ENCODE peak calls at places on chromosomes 3 and 15, in four cellular contexts. G, V, A and O are unnamed samples. For H3K4me1, the result is how much of the 10 kb centered on the place peaks cover.

GRCh38 chr3:173397161-173398110 is at the start of gene NLGN1:
- DNase-seq in V (peak), A (peak), G (peak), O (peak)

GRCh38 chr15:101329867-101330380 is 34.9 kb upstream of the SNRPA1 start:
- DNase-seq in G (no peak), V (no peak), A (no peak), O (no peak)

GRCh38 chr3:195907730-195908438 is 467 bp downstream of the TNK2 start:
- DNase-seq in G (peak), A (peak), V (no peak), O (peak)

GRCh38 chr15:57565326-57565725 is 26.4 kb upstream of the MYZAP start:
- DNase-seq in G (no peak), A (no peak), V (peak), O (no peak)

GRCh38 chr3:150727653-150728502 is 24.2 kb upstream of the ERICH6 start:
- DNase-seq in V (no peak), A (no peak), G (peak), O (peak)

GRCh38 chr15:83837946-83838571 is 184.1 kb downstream of the ADAMTSL3 start:
- DNase-seq in G (peak), V (peak), A (peak), O (peak)

GRCh38 chr3:177733936-177734335 is 536.7 kb upstream of the TBL1XR1 start:
- DNase-seq in A (no peak), V (no peak), G (no peak), O (no peak)

GRCh38 chr3:46193436-46193835 is 14.7 kb downstream of the CCR1 start:
- DNase-seq in V (no peak), G (no peak), A (no peak), O (no peak)

GRCh38 chr3:150005243-150006102 is 34.8 kb upstream of the PFN2 start:
- DNase-seq in G (no peak), A (no peak), V (peak), O (no peak)

GRCh38 chr3:140505256-140505655 is 172.6 kb upstream of the TRIM42 start:
- DNase-seq in V (no peak), A (no peak), G (no peak), O (no peak)

GRCh38 chr3:197814372-197814771 is 23.3 kb downstream of the LRCH3 start:
- DNase-seq in V (no peak), A (no peak), G (no peak), O (no peak)

GRCh38 chr15:60648928-60649679 is 170.2 kb upstream of the ICE2 start:
- DNase-seq in V (no peak), A (no peak), G (no peak), O (no peak)

GRCh38 chr3:13749063-13749764 is 130.7 kb downstream of the WNT7A start:
- DNase-seq in V (no peak), A (no peak), G (no peak), O (no peak)

GRCh38 chr3:185717121-185717520 is 107.7 kb downstream of the IGF2BP2 start:
- DNase-seq in A (no peak), G (no peak), V (peak), O (no peak)

GRCh38 chr3:51371943-51372557 is 13.0 kb upstream of the MANF start:
- DNase-seq in V (peak), A (no peak), G (peak), O (peak)

GRCh38 chr15:57919754-57920153 is 145.8 kb downstream of the ALDH1A2 start:
- DNase-seq in V (no peak), A (no peak), G (no peak), O (no peak)

GRCh38 chr15:82951472-82952155 is 906 bp downstream of the HOMER2 start:
- DNase-seq in V (no peak), G (no peak), A (no peak), O (no peak)

GRCh38 chr3:48562367-48563095 is 1.1 kb downstream of the UCN2 start:
- DNase-seq in V (no peak), G (no peak), A (no peak), O (no peak)

GRCh38 chr3:43688245-43688650 is 2.5 kb upstream of the ABHD5 start:
- DNase-seq in A (no peak), V (no peak), G (no peak), O (no peak)

GRCh38 chr3:148794357-148794756 is 33.3 kb upstream of the CPB1 start:
- DNase-seq in V (no peak), G (no peak), A (no peak), O (no peak)

GRCh38 chr3:125125822-125126245 is 70.0 kb upstream of the HEG1 start:
- DNase-seq in V (peak), G (peak), A (no peak), O (peak)

GRCh38 chr3:177633671-177634207 is 436.5 kb upstream of the TBL1XR1 start:
- DNase-seq in V (peak), G (no peak), A (no peak), O (no peak)

GRCh38 chr3:37779289-37780152 is 82.2 kb upstream of the CTDSPL start:
- DNase-seq in V (peak), G (peak), A (no peak), O (peak)

GRCh38 chr3:101803152-101803782 is 24.3 kb downstream of the NXPE3 start:
- DNase-seq in G (peak), V (peak), A (no peak), O (no peak)

GRCh38 chr3:17384567-17385296 is 357.7 kb downstream of the TBC1D5 start:
- DNase-seq in A (no peak), G (no peak), V (peak), O (no peak)

GRCh38 chr3:10280177-10280529 is 12.6 kb downstream of the GHRL start:
- DNase-seq in V (no peak), G (no peak), A (no peak), O (no peak)

GRCh38 chr3:178389258-178389657 is 147.0 kb upstream of the KCNMB2 start:
- DNase-seq in V (no peak), A (no peak), G (no peak), O (no peak)

GRCh38 chr3:15630646-15631350 is 29.3 kb downstream of the BTD start:
- DNase-seq in G (no peak), V (peak), A (no peak), O (no peak)

GRCh38 chr3:99910752-99911151 is 93.1 kb downstream of the CMSS1 start:
- DNase-seq in V (no peak), G (no peak), A (no peak), O (no peak)

GRCh38 chr3:137647179-137647578 is 116.9 kb upstream of the SOX14 start:
- DNase-seq in A (no peak), V (no peak), G (no peak), O (no peak)

GRCh38 chr15:90126022-90126421 is 23.8 kb upstream of the IDH2 start:
- DNase-seq in V (no peak), A (no peak), G (peak), O (no peak)

DNA sequence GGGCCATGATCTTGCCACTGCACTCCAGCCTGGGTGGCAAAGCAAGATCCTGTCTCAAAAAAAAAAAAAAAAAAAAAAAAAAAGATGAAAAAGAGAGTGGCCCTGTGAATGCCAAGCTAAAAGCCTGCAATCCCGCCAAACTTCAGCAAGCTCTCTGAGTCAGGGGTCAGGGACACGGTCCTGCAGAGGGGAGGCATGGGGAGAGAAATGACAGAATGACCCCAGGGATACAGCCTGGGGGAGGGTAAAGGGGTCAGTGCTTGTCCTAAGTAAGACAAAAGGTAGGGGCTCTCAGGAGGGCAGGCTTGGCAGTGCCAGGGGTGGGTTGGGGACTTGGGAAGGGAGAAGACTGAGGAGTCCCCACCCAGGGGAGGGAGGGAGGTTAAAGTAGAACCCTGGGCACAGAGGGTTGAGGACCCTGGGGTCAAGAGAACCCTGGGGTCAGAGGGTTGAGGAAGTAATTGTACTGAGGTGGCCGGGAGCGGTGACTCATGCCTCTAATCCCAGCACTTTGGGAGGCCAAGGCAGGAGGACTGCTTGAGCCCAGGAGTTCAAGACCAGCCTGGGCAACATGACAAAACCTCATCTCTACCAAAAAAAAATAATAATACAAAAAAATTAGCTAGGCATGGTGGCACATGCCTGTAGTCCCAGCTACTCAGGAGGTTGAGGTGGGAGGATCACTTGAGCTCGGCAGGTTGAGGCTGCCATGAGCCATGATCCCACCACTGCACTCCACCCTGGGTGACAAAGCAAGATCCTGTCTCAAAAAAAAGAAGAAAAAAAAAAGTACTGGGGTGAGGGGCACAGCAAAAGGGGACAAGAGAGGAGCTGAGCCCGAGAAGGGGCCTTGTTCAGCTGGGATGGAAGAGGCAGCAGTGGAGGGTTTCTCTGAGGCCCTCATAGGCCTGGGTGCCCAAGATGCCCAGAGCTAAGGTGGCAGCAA is 5.2 kb upstream of the SEMA3B start:
- DNase-seq in G (no peak), V (no peak), A (no peak), O (peak)
- H3K4me1 ChIP-seq in G (half or more), V (half or more), A (half or more), O (half or more)

DNA sequence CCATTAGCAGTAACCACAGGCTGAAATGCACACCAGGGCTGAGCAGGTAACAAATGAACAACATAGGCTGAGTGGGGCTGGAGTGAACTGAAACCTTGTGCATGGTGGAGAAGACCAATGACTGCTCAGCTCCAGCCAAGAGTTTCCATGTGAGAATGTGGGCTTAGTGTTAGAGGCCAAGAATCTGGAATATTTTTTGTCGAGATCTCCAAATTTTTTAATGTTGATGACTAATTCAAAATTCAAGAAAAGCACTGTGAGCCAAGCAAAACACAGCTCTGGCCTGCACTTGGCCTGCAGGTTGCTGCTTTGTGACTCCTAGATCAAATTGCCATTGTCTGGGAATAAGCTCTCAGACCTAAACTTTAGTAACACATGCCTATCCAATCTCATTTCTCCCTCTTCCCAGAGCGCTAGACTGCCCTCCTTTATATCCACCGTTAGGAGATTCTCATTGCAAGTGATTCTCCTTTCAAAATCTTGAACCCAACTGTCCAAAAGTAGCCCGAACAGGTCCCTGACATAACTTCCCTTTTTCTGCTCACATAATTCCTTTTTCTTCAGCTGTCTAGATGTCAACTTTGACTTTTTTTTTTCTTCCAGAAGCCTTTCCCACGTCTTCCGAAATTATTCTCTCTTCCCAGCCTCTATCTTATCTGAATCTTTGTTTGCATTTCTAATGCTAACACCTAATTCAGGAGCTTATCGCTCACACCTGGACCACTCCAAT is 7.5 kb downstream of the SQOR start:
- DNase-seq in A (no peak), G (no peak), V (peak), O (peak)
- H3K4me1 ChIP-seq in A (under half), G (half or more), V (under half), O (half or more)

GRCh38 chr3:73449774-73450173 is 175.0 kb downstream of the PDZRN3 start:
- DNase-seq in V (no peak), G (no peak), A (no peak), O (no peak)
- H3K4me1 ChIP-seq in V (under half), G (under half), A (under half), O (under half)

GRCh38 chr3:61807865-61808276 is 246.5 kb downstream of the PTPRG start:
- DNase-seq in V (peak), G (no peak), A (no peak), O (no peak)

GRCh38 chr3:61808526-61808925 is 247.2 kb downstream of the PTPRG start:
- DNase-seq in G (no peak), A (peak), V (no peak), O (peak)

GRCh38 chr3:61809879-61810278 is 248.5 kb downstream of the PTPRG start:
- DNase-seq in G (no peak), V (no peak), A (peak), O (peak)

GRCh38 chr3:61810953-61811497 is 249.7 kb downstream of the PTPRG start:
- DNase-seq in G (no peak), V (no peak), A (no peak), O (no peak)

GRCh38 chr3:61808999-61809398 is 247.6 kb downstream of the PTPRG start:
- DNase-seq in V (no peak), A (no peak), G (no peak), O (no peak)
- H3K4me1 ChIP-seq in V (under half), A (half or more), G (under half), O (half or more)

DNA sequence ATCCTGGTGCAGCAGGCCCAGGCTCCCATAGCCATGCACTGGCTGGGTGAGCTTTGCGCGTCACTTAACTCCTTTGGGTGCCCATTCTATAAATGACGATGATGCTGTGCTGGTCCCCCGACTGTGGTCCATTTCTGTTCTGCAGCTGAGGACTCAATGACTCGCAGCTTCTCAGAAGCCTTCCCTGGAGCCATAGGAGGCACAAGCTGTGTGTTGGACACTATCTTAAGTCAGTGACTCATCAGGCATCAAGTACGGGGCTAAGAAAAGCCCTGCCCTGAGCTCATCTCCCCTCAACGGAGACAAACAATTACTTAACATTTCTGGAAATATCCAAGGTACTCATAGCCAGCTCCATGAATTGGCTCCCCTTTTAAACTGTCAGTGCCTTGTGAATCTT is 13.8 kb upstream of the MUSTN1 start:
- DNase-seq in G (no peak), V (peak), A (no peak), O (no peak)
- H3K4me1 ChIP-seq in G (under half), V (under half), A (under half), O (under half)

GRCh38 chr3:31980530-31981205 is 394 bp downstream of the OSBPL10 start:
- DNase-seq in G (peak), A (peak), V (peak), O (peak)

GRCh38 chr3:31976302-31976701 is 4.8 kb downstream of the OSBPL10 start:
- DNase-seq in A (no peak), G (no peak), V (no peak), O (no peak)

GRCh38 chr3:31979006-31979697 is 1.9 kb downstream of the OSBPL10 start:
- DNase-seq in A (no peak), V (no peak), G (no peak), O (no peak)

GRCh38 chr3:31977736-31978135 is 3.3 kb downstream of the OSBPL10 start:
- DNase-seq in G (no peak), V (no peak), A (no peak), O (no peak)

GRCh38 chr3:31978553-31978952 is 2.5 kb downstream of the OSBPL10 start:
- DNase-seq in A (no peak), G (no peak), V (no peak), O (no peak)
- H3K4me1 ChIP-seq in A (under half), G (under half), V (under half), O (under half)

DNA sequence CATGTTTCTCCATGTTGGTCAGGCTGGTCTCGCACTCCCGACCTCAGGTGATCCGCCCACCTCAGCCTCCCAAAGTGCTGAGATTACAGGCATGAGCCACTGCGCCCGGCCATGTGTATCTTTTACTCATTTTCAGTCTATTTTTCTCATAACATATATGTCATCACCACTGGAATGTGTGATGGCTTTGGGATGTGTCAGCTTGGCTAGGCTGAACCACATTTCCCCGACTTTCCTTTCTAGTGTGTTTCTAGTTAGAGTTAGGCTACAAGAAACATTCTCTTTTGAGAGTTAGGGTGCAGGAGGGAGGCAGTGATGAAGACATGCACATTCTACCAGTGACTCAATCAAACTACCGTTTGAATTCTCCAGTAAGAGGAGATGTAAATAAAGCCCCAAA is 444.9 kb upstream of the THBS1 start:
- DNase-seq in G (no peak), A (no peak), V (peak), O (no peak)
- H3K4me1 ChIP-seq in G (under half), A (under half), V (under half), O (under half)